ENCODE peak calls at places on chromosomes 2 and 18, in four cellular contexts. L is body of pancreas, N is RWPE2, E is fibroblast of lung. T is an unnamed sample.

GRCh38 chr2:217995741-217996141 is 7.1 kb downstream of the TNS1 start:
- DNase-seq in L (peak; percentile 80), N (no peak), E (no peak), T (peak; percentile 71)

GRCh38 chr2:203873921-203874631 is 6.5 kb downstream of the CTLA4 start:
- DNase-seq in L (peak; percentile 47), E (no peak), N (no peak), T (no peak)

GRCh38 chr18:32271649-32272324 is 81.9 kb downstream of the MEP1B start:
- DNase-seq in E (peak; percentile 46), L (peak; percentile 53), N (no peak), T (no peak)

GRCh38 chr18:34626404-34627137 is 83.5 kb upstream of the DTNA start:
- DNase-seq in E (peak; percentile 57), L (no peak), N (no peak), T (no peak)

GRCh38 chr2:171807130-171807529 is 86.9 kb downstream of the SLC25A12 start:
- DNase-seq in L (no peak), E (peak; percentile 24), N (no peak), T (no peak)

GRCh38 chr2:64766841-64767669 is 113.3 kb upstream of the SERTAD2 start:
- DNase-seq in L (no peak), N (no peak), E (peak; percentile 71), T (no peak)

GRCh38 chr2:48541696-48542389 is 11.9 kb downstream of the STON1 start:
- DNase-seq in N (no peak), L (no peak), E (no peak), T (no peak)

GRCh38 chr2:12507295-12507694 is 209.4 kb upstream of the TRIB2 start:
- DNase-seq in N (peak; percentile 93), E (peak; percentile 78), L (no peak), T (peak; percentile 49)

GRCh38 chr2:62152000-62152399 is 43.9 kb upstream of the B3GNT2 start:
- DNase-seq in E (peak; percentile 79), N (peak; percentile 64), L (no peak), T (no peak)

GRCh38 chr2:17536416-17536815 is 4.1 kb upstream of the VSNL1 start:
- DNase-seq in E (peak; percentile 59), L (no peak), N (no peak), T (no peak)

GRCh38 chr2:23803275-23803964 is 123.5 kb downstream of the ATAD2B start:
- DNase-seq in E (peak; percentile 75), L (no peak), N (no peak), T (no peak)

GRCh38 chr2:656676-657075 is 20.5 kb downstream of the TMEM18 start:
- DNase-seq in N (no peak), E (no peak), L (no peak), T (no peak)

GRCh38 chr2:31401580-31401979 is 13.0 kb downstream of the XDH start:
- DNase-seq in L (no peak), E (peak; percentile 96), N (peak; percentile 92), T (no peak)

GRCh38 chr2:152627010-152627957 is 90.0 kb downstream of the PRPF40A start:
- DNase-seq in N (no peak), E (peak; percentile 42), L (no peak), T (no peak)

GRCh38 chr2:172833898-172834297 is 98.3 kb downstream of the RAPGEF4 start:
- DNase-seq in N (no peak), L (no peak), E (peak; percentile 78), T (no peak)

GRCh38 chr2:219521066-219521880 is 7.0 kb downstream of the ASIC4 start:
- DNase-seq in E (peak; percentile 56), L (peak; percentile 39), N (no peak), T (no peak)
- H3K4me3 ChIP-seq in E (no peak overlapping the region), L (no peak overlapping the region), N (no peak overlapping the region), T (no peak overlapping the region)

GRCh38 chr2:239970004-239970623 is 55.0 kb downstream of the NDUFA10 start:
- DNase-seq in L (no peak), E (no peak), N (no peak), T (no peak)
- H3K36me3 ChIP-seq in L (peaks cover 4% of the 10 kb centered on the region), E (peaks cover 12% of the 10 kb centered on the region), N (peaks cover 43% of the 10 kb centered on the region), T (peaks cover 8% of the 10 kb centered on the region)

GRCh38 chr2:158783923-158784322 is 11.2 kb upstream of the DAPL1 start:
- DNase-seq in N (no peak), E (no peak), L (no peak), T (no peak)
- H3K27ac ChIP-seq in N (no peak overlapping the region), E (no peak overlapping the region), L (no peak overlapping the region), T (no peak overlapping the region)

GRCh38 chr2:20350753-20351554 is at the start of gene PUM2:
- DNase-seq in E (peak; percentile 92), L (peak; percentile 96), N (peak; percentile 92), T (peak; percentile 96)
- H3K4me3 ChIP-seq in E (peak within 1 kb of the TSS; percentile 83), L (peak within 1 kb of the TSS; percentile 73), N (peak within 1 kb of the TSS; percentile 75), T (peak within 1 kb of the TSS; percentile 92)

GRCh38 chr2:210626849-210627248 is 70.5 kb downstream of the CPS1 start:
- DNase-seq in E (peak; percentile 67), N (no peak), L (no peak), T (no peak)
- H3K36me3 ChIP-seq in E (no peaks in the 10 kb centered on the region), N (no peaks in the 10 kb centered on the region), L (no peaks in the 10 kb centered on the region), T (no peaks in the 10 kb centered on the region)